ENCODE peak calls at places on chromosomes 13 and 19, in ten cellular contexts. I is nephron progenitor cell; H is neuronal stem cell; W is anterior cingulate cortex; A is iris pigment epithelial cell; U is activated T-cell treated with anti-CD3 and anti-CD28 coated beads for 1 hour; B is T-cell; Q is GOT3; J is WTC11; L is stimulated activated effector memory CD8-positive, alpha-beta T cell treated with anti-CD3 and anti-CD28 coated beads, Interleukin-12 subunit alpha, Interleukin-12 subunit beta, amount 100 ng/mL, for 72 hours. S is an unnamed sample.
A peak's percentile ranks its signal among the peaks of the same experiment; 100 is the strongest.

GRCh38 chr13:113912596-113912995 is 48.7 kb upstream of the GAS6 start:
- DNase-seq in I (no peak), H (no peak), W (no peak), A (no peak), U (no peak), B (no peak), Q (no peak), J (no peak), L (no peak), S (no peak)

GRCh38 chr13:49844191-49844590 is 51.7 kb upstream of the KPNA3 start:
- DNase-seq in I (no peak), H (no peak), W (no peak), A (no peak), U (no peak), B (no peak), Q (no peak), J (no peak), L (no peak), S (no peak)

GRCh38 chr13:76773695-76774094 is 112.5 kb downstream of the KCTD12 start:
- DNase-seq in I (no peak), H (no peak), W (no peak), A (no peak), U (no peak), B (no peak), Q (no peak), J (no peak), L (no peak), S (no peak)

GRCh38 chr19:13817018-13817614 is 21.9 kb downstream of the ZSWIM4 start:
- DNase-seq in I (peak; percentile 69), H (no peak), W (no peak), A (no peak), U (no peak), B (no peak), Q (no peak), J (peak; percentile 100), L (no peak), S (no peak)

GRCh38 chr19:5985098-5985783 is 7.3 kb upstream of the RANBP3 start:
- DNase-seq in I (no peak), H (no peak), W (no peak), A (peak; percentile 66), U (no peak), B (no peak), Q (no peak), J (no peak), L (no peak), S (no peak)

GRCh38 chr13:36108342-36108741 is 22.8 kb downstream of the DCLK1 start:
- DNase-seq in I (no peak), H (no peak), W (no peak), A (no peak), U (no peak), B (no peak), Q (no peak), J (no peak), L (no peak), S (no peak)

GRCh38 chr19:50365434-50366306 is at the start of gene NAPSA:
- DNase-seq in I (no peak), H (no peak), W (no peak), A (no peak), U (no peak), B (no peak), Q (no peak), J (no peak), L (no peak), S (no peak)

GRCh38 chr19:48315712-48316111 is 9.6 kb upstream of the EMP3 start:
- DNase-seq in I (no peak), H (no peak), W (no peak), A (no peak), U (no peak), B (no peak), Q (no peak), J (no peak), L (no peak), S (no peak)

GRCh38 chr19:36256064-36256463 is 41.2 kb downstream of the ZNF146 start:
- DNase-seq in I (no peak), H (no peak), W (no peak), A (no peak), U (no peak), B (no peak), Q (no peak), J (no peak), L (no peak), S (no peak)

GRCh38 chr13:78786399-78786879 is 127.5 kb upstream of the OBI1 start:
- DNase-seq in I (peak; percentile 15), H (no peak), W (no peak), A (no peak), U (no peak), B (no peak), Q (no peak), J (no peak), L (no peak), S (no peak)

GRCh38 chr13:95740921-95741320 is 64.0 kb downstream of the DNAJC3 start:
- DNase-seq in I (no peak), H (no peak), W (no peak), A (no peak), U (no peak), B (no peak), Q (no peak), J (no peak), L (no peak), S (no peak)

S was measured in 8988T.